ENCODE peak calls at places on chromosome 2, in ten cellular contexts. E, K, A, S, V, G, Q, O, D and Z are unnamed samples.

GRCh38 chr2:112187805-112188596 is 49.8 kb downstream of the FBLN7 start:
- DNase-seq in E (peak), K (no peak), A (no peak), S (peak), V (peak), G (no peak), Q (peak), O (no peak), D (no peak), Z (no peak)

GRCh38 chr2:37555457-37555856 is 116.0 kb downstream of the CDC42EP3 start:
- DNase-seq in E (no peak), K (no peak), A (no peak), S (no peak), V (no peak), G (no peak), Q (no peak), O (no peak), D (peak), Z (no peak)

GRCh38 chr2:172672999-172673726 is 62.5 kb upstream of the RAPGEF4 start:
- DNase-seq in E (no peak), K (no peak), A (no peak), S (no peak), V (no peak), G (no peak), Q (peak), O (no peak), D (no peak), Z (no peak)

GRCh38 chr2:155703917-155704316 is 628.6 kb downstream of the NR4A2 start:
- DNase-seq in E (no peak), K (no peak), A (no peak), S (no peak), V (no peak), G (no peak), Q (no peak), O (no peak), D (no peak), Z (no peak)

GRCh38 chr2:56185582-56186046 is 1.8 kb downstream of the CCDC85A start:
- DNase-seq in E (no peak), K (peak), A (no peak), S (no peak), V (peak), G (peak), Q (no peak), O (peak), D (peak), Z (no peak)

GRCh38 chr2:234587341-234588053 is 90.6 kb upstream of the ARL4C start:
- DNase-seq in E (no peak), K (no peak), A (peak), S (no peak), V (no peak), G (no peak), Q (no peak), O (no peak), D (no peak), Z (peak)

GRCh38 chr2:29006092-29006985 is 25.2 kb downstream of the TOGARAM2 start:
- DNase-seq in E (no peak), K (no peak), A (no peak), S (no peak), V (no peak), G (no peak), Q (no peak), O (no peak), D (no peak), Z (no peak)

GRCh38 chr2:172046080-172046678 is 39.1 kb upstream of the DLX1 start:
- DNase-seq in E (no peak), K (no peak), A (no peak), S (no peak), V (no peak), G (no peak), Q (no peak), O (no peak), D (no peak), Z (no peak)

GRCh38 chr2:7692657-7693161 is 775.5 kb downstream of the RNF144A start:
- DNase-seq in E (no peak), K (no peak), A (peak), S (no peak), V (no peak), G (no peak), Q (no peak), O (no peak), D (no peak), Z (peak)

GRCh38 chr2:14189929-14190328 is 442.6 kb upstream of the LRATD1 start:
- DNase-seq in E (no peak), K (no peak), A (no peak), S (no peak), V (no peak), G (no peak), Q (no peak), O (no peak), D (no peak), Z (peak)

GRCh38 chr2:85741211-85741610 is 12.6 kb upstream of the ATOH8 start:
- DNase-seq in E (no peak), K (no peak), A (no peak), S (no peak), V (no peak), G (no peak), Q (no peak), O (no peak), D (no peak), Z (no peak)

GRCh38 chr2:46812381-46813024 is 103.1 kb downstream of the MCFD2 start:
- DNase-seq in E (no peak), K (no peak), A (peak), S (no peak), V (no peak), G (peak), Q (peak), O (no peak), D (no peak), Z (peak)

GRCh38 chr2:236073867-236074655 is 94.1 kb downstream of the GBX2 start:
- DNase-seq in E (no peak), K (no peak), A (no peak), S (no peak), V (no peak), G (no peak), Q (no peak), O (no peak), D (no peak), Z (no peak)

GRCh38 chr2:127388423-127389164 is 819 bp upstream of the MAP3K2 start:
- DNase-seq in E (no peak), K (no peak), A (no peak), S (no peak), V (no peak), G (peak), Q (peak), O (no peak), D (no peak), Z (peak)

GRCh38 chr2:236803621-236804020 is 234.0 kb downstream of the ACKR3 start:
- DNase-seq in E (no peak), K (no peak), A (no peak), S (no peak), V (peak), G (no peak), Q (no peak), O (no peak), D (no peak), Z (no peak)

GRCh38 chr2:208062113-208062512 is 36.8 kb upstream of the PLEKHM3 start:
- DNase-seq in E (peak), K (no peak), A (no peak), S (no peak), V (no peak), G (peak), Q (peak), O (no peak), D (peak), Z (peak)

GRCh38 chr2:179655627-179656026 is 205.8 kb downstream of the ZNF385B start:
- DNase-seq in E (no peak), K (no peak), A (no peak), S (no peak), V (no peak), G (no peak), Q (no peak), O (no peak), D (no peak), Z (peak)

GRCh38 chr2:32166115-32166549 is 468 bp downstream of the SLC30A6 start:
- DNase-seq in E (no peak), K (no peak), A (no peak), S (no peak), V (no peak), G (no peak), Q (no peak), O (no peak), D (no peak), Z (no peak)

GRCh38 chr2:96175951-96176350 is 30.7 kb upstream of the DUSP2 start:
- DNase-seq in E (no peak), K (no peak), A (peak), S (no peak), V (no peak), G (no peak), Q (no peak), O (no peak), D (no peak), Z (peak)

GRCh38 chr2:239762742-239763269 is 262.3 kb downstream of the NDUFA10 start:
- DNase-seq in E (no peak), K (no peak), A (no peak), S (no peak), V (no peak), G (no peak), Q (no peak), O (no peak), D (peak), Z (no peak)